ENCODE peak calls at places on chromosomes 16 and 17, in seven cellular contexts. T is fibroblast of the aortic adventitia; E is RPMI8226; O is GM04504; U is GDM1; B is iPS-NIHi11; V is activated CD8-positive, alpha-beta T cell treated with anti-CD3 and anti-CD28 coated beads, Interleukin-2, amount 10 ng/mL, durations not matched to agents 7 days and 5 days. S is an unnamed sample.

GRCh38 chr16:28623172-28623711 is 13.4 kb upstream of the SULT1A1 start:
- DNase-seq in T (peak), E (peak), O (no peak), U (no peak), B (peak), V (peak), S (peak)

GRCh38 chr17:31458829-31459228 is 67.4 kb downstream of the RAB11FIP4 start:
- DNase-seq in T (no peak), E (no peak), O (no peak), U (no peak), B (no peak), V (no peak), S (no peak)

GRCh38 chr16:85330694-85331188 is 218.5 kb upstream of the CIBAR2 start:
- DNase-seq in T (peak), E (peak), O (peak), U (peak), B (peak), V (peak), S (peak)

GRCh38 chr17:382644-383533 is 30.3 kb upstream of the RPH3AL start:
- DNase-seq in T (peak), E (no peak), O (peak), U (no peak), B (peak), V (no peak), S (no peak)

GRCh38 chr16:87228363-87228762 is 88.8 kb downstream of the C16orf95 start:
- DNase-seq in T (no peak), E (no peak), O (no peak), U (no peak), B (no peak), V (no peak), S (no peak)

GRCh38 chr17:81310963-81311550 is 15.9 kb upstream of the SLC38A10 start:
- DNase-seq in T (no peak), E (no peak), O (no peak), U (no peak), B (no peak), V (no peak), S (no peak)

GRCh38 chr17:70278846-70279465 is 109.6 kb downstream of the KCNJ2 start:
- DNase-seq in T (no peak), E (no peak), O (no peak), U (no peak), B (no peak), V (no peak), S (no peak)

GRCh38 chr17:47917581-47917980 is 21.5 kb downstream of the SP2 start:
- DNase-seq in T (peak), E (no peak), O (no peak), U (no peak), B (no peak), V (no peak), S (no peak)

GRCh38 chr17:561118-561517 is 153.5 kb downstream of the VPS53 start:
- DNase-seq in T (peak), E (no peak), O (no peak), U (no peak), B (no peak), V (no peak), S (no peak)

GRCh38 chr17:74493381-74493833 is 27.0 kb downstream of the CD300A start:
- DNase-seq in T (peak), E (peak), O (no peak), U (peak), B (peak), V (peak), S (peak)

GRCh38 chr17:32746698-32747097 is 130.2 kb downstream of the MYO1D start:
- DNase-seq in T (peak), E (no peak), O (peak), U (no peak), B (no peak), V (no peak), S (no peak)

GRCh38 chr17:30576326-30576861 is 99.2 kb downstream of the GOSR1 start:
- DNase-seq in T (no peak), E (no peak), O (no peak), U (no peak), B (no peak), V (no peak), S (no peak)

GRCh38 chr16:4260360-4260759 is 12.5 kb downstream of the TFAP4 start:
- DNase-seq in T (no peak), E (peak), O (no peak), U (no peak), B (no peak), V (no peak), S (no peak)

GRCh38 chr16:81940781-81941560 is 70.3 kb downstream of the SDR42E1 start:
- DNase-seq in T (peak), E (no peak), O (peak), U (no peak), B (peak), V (no peak), S (no peak)

GRCh38 chr16:1759511-1759910 is 11.8 kb downstream of the NME3 start:
- DNase-seq in T (no peak), E (no peak), O (no peak), U (no peak), B (no peak), V (no peak), S (no peak)

GRCh38 chr16:838741-839140 is 38.2 kb upstream of the GNG13 start:
- DNase-seq in T (no peak), E (no peak), O (no peak), U (no peak), B (no peak), V (no peak), S (no peak)

GRCh38 chr17:29838961-29839360 is 91.1 kb downstream of the SSH2 start:
- DNase-seq in T (no peak), E (no peak), O (no peak), U (no peak), B (peak), V (no peak), S (no peak)

GRCh38 chr17:55793272-55793671 is 42.4 kb downstream of the PCTP start:
- DNase-seq in T (no peak), E (no peak), O (no peak), U (no peak), B (no peak), V (no peak), S (no peak)

GRCh38 chr16:54347961-54348360 is 61.4 kb upstream of the IRX3 start:
- DNase-seq in T (no peak), E (no peak), O (no peak), U (no peak), B (no peak), V (no peak), S (no peak)

GRCh38 chr16:88649924-88650748 is 717 bp downstream of the CYBA start:
- DNase-seq in T (no peak), E (peak), O (no peak), U (no peak), B (peak), V (peak), S (peak)

GRCh38 chr16:2524339-2524938 is 4.3 kb downstream of the AMDHD2 start:
- DNase-seq in T (no peak), E (no peak), O (no peak), U (no peak), B (no peak), V (no peak), S (no peak)

GRCh38 chr17:47305302-47305923 is 18.3 kb upstream of the EFCAB13 start:
- DNase-seq in T (peak), E (peak), O (peak), U (no peak), B (peak), V (no peak), S (no peak)

GRCh38 chr17:72658675-72659074 is 433.8 kb downstream of the SLC39A11 start:
- DNase-seq in T (no peak), E (no peak), O (no peak), U (no peak), B (no peak), V (no peak), S (no peak)

GRCh38 chr16:55478827-55479559 is at the start of gene MMP2:
- DNase-seq in T (peak), E (no peak), O (no peak), U (no peak), B (peak), V (no peak), S (no peak)

GRCh38 chr17:40025991-40026815 is 11.0 kb downstream of the CSF3 start:
- DNase-seq in T (no peak), E (no peak), O (no peak), U (no peak), B (no peak), V (peak), S (no peak)

GRCh38 chr16:31715915-31716314 is 157.7 kb upstream of the ZNF267 start:
- DNase-seq in T (no peak), E (no peak), O (no peak), U (no peak), B (no peak), V (no peak), S (no peak)

GRCh38 chr16:16890964-16891363 is 512.0 kb downstream of the NPIPA7 start:
- DNase-seq in T (no peak), E (no peak), O (no peak), U (no peak), B (no peak), V (no peak), S (no peak)

GRCh38 chr17:48261297-48261880 is 153.8 kb downstream of the SNX11 start:
- DNase-seq in T (no peak), E (peak), O (no peak), U (no peak), B (peak), V (no peak), S (peak)

GRCh38 chr17:2710804-2711607 is 558 bp downstream of the CLUH start:
- DNase-seq in T (no peak), E (peak), O (no peak), U (no peak), B (peak), V (peak), S (peak)

GRCh38 chr16:30183236-30183960 is at the start of gene CORO1A:
- DNase-seq in T (peak), E (peak), O (peak), U (peak), B (peak), V (peak), S (peak)

GRCh38 chr17:34254651-34255380 is at the start of gene CCL2:
- DNase-seq in T (peak), E (peak), O (no peak), U (no peak), B (peak), V (no peak), S (peak)

GRCh38 chr16:11135167-11135973 is 120.6 kb downstream of the SOCS1 start:
- DNase-seq in T (peak), E (no peak), O (peak), U (no peak), B (no peak), V (no peak), S (no peak)